ENCODE peak calls at places on chromosomes 5 and 9, in four cellular contexts. S is heart right ventricle; J is NAMALWA; H is CD4-positive, alpha-beta T cell. W is an unnamed sample.

GRCh38 chr9:83220737-83221136 is 157.8 kb upstream of the RASEF start:
- DNase-seq in S (no peak), J (no peak), H (no peak), W (no peak)

GRCh38 chr5:93360436-93361100 is 220.5 kb downstream of the NR2F1-AS1 start:
- DNase-seq in S (no peak), J (no peak), H (no peak), W (no peak)

GRCh38 chr9:124779368-124780059 is 2.6 kb downstream of the OLFML2A start:
- DNase-seq in S (no peak), J (no peak), H (no peak), W (no peak)

GRCh38 chr5:71681282-71681681 is 37.8 kb upstream of the CARTPT start:
- DNase-seq in S (no peak), J (no peak), H (no peak), W (no peak)

GRCh38 chr5:61673007-61673735 is 341.1 kb downstream of the ZSWIM6 start:
- DNase-seq in S (no peak), J (no peak), H (no peak), W (no peak)

GRCh38 chr5:65199988-65200668 is 281.6 kb downstream of the ADAMTS6 start:
- DNase-seq in S (no peak), J (no peak), H (no peak), W (no peak)

GRCh38 chr5:173614591-173614990 is 1.9 kb downstream of the BOD1 start:
- DNase-seq in S (no peak), J (no peak), H (no peak), W (no peak)

GRCh38 chr5:58505502-58505901 is 14.3 kb downstream of the GAPT start:
- DNase-seq in S (no peak), J (no peak), H (no peak), W (no peak)

GRCh38 chr5:50968296-50969206 is 302.1 kb downstream of the PARP8 start:
- DNase-seq in S (no peak), J (no peak), H (no peak), W (no peak)

GRCh38 chr5:7910738-7911428 is 41.9 kb downstream of the MTRR start:
- DNase-seq in S (no peak), J (no peak), H (no peak), W (no peak)

GRCh38 chr9:115411516-115411915 is 293.6 kb upstream of the TNC start:
- DNase-seq in S (no peak), J (no peak), H (no peak), W (no peak)

GRCh38 chr9:69412741-69413150 is 87.7 kb downstream of the ENTREP1 start:
- DNase-seq in S (peak), J (peak), H (no peak), W (no peak)

GRCh38 chr5:92518318-92518913 is 1062.6 kb downstream of the NR2F1-AS1 start:
- DNase-seq in S (no peak), J (peak), H (no peak), W (no peak)

W was measured in thoracic aorta.